ENCODE peak calls at places on chromosomes 1 and 21, in four cellular contexts. One of them, this sample, is unnamed.

GRCh38 chr1:109823543-109824348 is 60.0 kb upstream of the EPS8L3 start:
- DNase-seq in HepG2: peak
- DNase-seq in H1: no peak
- DNase-seq in GM12878: no peak
- DNase-seq in this sample: no peak

GRCh38 chr1:26161408-26162219 is 2.7 kb downstream of the FAM110D start:
- DNase-seq in H1: peak
- DNase-seq in GM12878: no peak
- DNase-seq in HepG2: no peak
- DNase-seq in this sample: peak

GRCh38 chr1:53919675-53920066 is 25.7 kb downstream of the DIO1 start:
- DNase-seq in GM12878: no peak
- DNase-seq in H1: no peak
- DNase-seq in HepG2: no peak
- DNase-seq in this sample: no peak

GRCh38 chr1:225711236-225711937 is 58.5 kb upstream of the ENAH start:
- DNase-seq in HepG2: peak
- DNase-seq in H1: no peak
- DNase-seq in GM12878: no peak
- DNase-seq in this sample: no peak

GRCh38 chr21:36321325-36322082 is 1.5 kb downstream of the MORC3 start:
- DNase-seq in H1: no peak
- DNase-seq in HepG2: no peak
- DNase-seq in GM12878: no peak
- DNase-seq in this sample: peak

GRCh38 chr1:15400627-15401026 is 9.1 kb upstream of the EFHD2 start:
- DNase-seq in HepG2: no peak
- DNase-seq in GM12878: no peak
- DNase-seq in H1: no peak
- DNase-seq in this sample: no peak

GRCh38 chr1:67040405-67040804 is 13.5 kb downstream of the SLC35D1 start:
- DNase-seq in HepG2: no peak
- DNase-seq in H1: no peak
- DNase-seq in GM12878: no peak
- DNase-seq in this sample: no peak

GRCh38 chr1:22969224-22969829 is 3.3 kb downstream of the LACTBL1 start:
- DNase-seq in H1: no peak
- DNase-seq in HepG2: no peak
- DNase-seq in GM12878: no peak
- DNase-seq in this sample: peak

GRCh38 chr21:31731112-31731801 is 661 bp downstream of the SCAF4 start:
- DNase-seq in HepG2: peak
- DNase-seq in H1: peak
- DNase-seq in GM12878: no peak
- DNase-seq in this sample: peak

GRCh38 chr1:248055261-248055660 is 8.6 kb downstream of the OR2L3 start:
- DNase-seq in HepG2: no peak
- DNase-seq in H1: no peak
- DNase-seq in GM12878: no peak
- DNase-seq in this sample: no peak

GRCh38 chr1:165943198-165943597 is 115.8 kb downstream of the UCK2 start:
- DNase-seq in H1: no peak
- DNase-seq in GM12878: no peak
- DNase-seq in HepG2: no peak
- DNase-seq in this sample: no peak

GRCh38 chr1:188895611-188896010 is 1582.1 kb downstream of the BRINP3 start:
- DNase-seq in HepG2: no peak
- DNase-seq in GM12878: no peak
- DNase-seq in H1: no peak
- DNase-seq in this sample: no peak

GRCh38 chr1:214354440-214355148 is 73.6 kb downstream of the SMYD2 start:
- DNase-seq in GM12878: no peak
- DNase-seq in H1: no peak
- DNase-seq in HepG2: no peak
- DNase-seq in this sample: peak

GRCh38 chr1:21324368-21325137 is 34.3 kb upstream of the ECE1 start:
- DNase-seq in H1: no peak
- DNase-seq in HepG2: no peak
- DNase-seq in GM12878: peak
- DNase-seq in this sample: peak

GRCh38 chr1:154941332-154941995 is 4.9 kb upstream of the PMVK start:
- DNase-seq in HepG2: peak
- DNase-seq in H1: no peak
- DNase-seq in GM12878: no peak
- DNase-seq in this sample: peak

GRCh38 chr1:94623560-94624148 is 82.1 kb upstream of the F3 start:
- DNase-seq in H1: peak
- DNase-seq in HepG2: no peak
- DNase-seq in GM12878: no peak
- DNase-seq in this sample: no peak

GRCh38 chr1:159817276-159818041 is 9.2 kb upstream of the SLAMF8 start:
- DNase-seq in GM12878: no peak
- DNase-seq in H1: no peak
- DNase-seq in HepG2: peak
- DNase-seq in this sample: no peak

GRCh38 chr1:69976896-69977295 is 228.5 kb downstream of the LRRC40 start:
- DNase-seq in H1: no peak
- DNase-seq in HepG2: no peak
- DNase-seq in GM12878: no peak
- DNase-seq in this sample: no peak

GRCh38 chr1:34786521-34787325 is 5.7 kb downstream of the GJB3 start:
- DNase-seq in H1: peak
- DNase-seq in GM12878: peak
- DNase-seq in HepG2: peak
- DNase-seq in this sample: peak

GRCh38 chr21:29091032-29091431 is 17.6 kb upstream of the CCT8 start:
- DNase-seq in HepG2: no peak
- DNase-seq in H1: no peak
- DNase-seq in GM12878: no peak
- DNase-seq in this sample: no peak

GRCh38 chr21:29179503-29179902 is 49.1 kb downstream of the MAP3K7CL start:
- DNase-seq in GM12878: no peak
- DNase-seq in H1: no peak
- DNase-seq in HepG2: no peak
- DNase-seq in this sample: no peak

GRCh38 chr1:49111931-49112330 is 335.2 kb upstream of the BEND5 start:
- DNase-seq in GM12878: no peak
- DNase-seq in H1: no peak
- DNase-seq in HepG2: no peak
- DNase-seq in this sample: no peak

GRCh38 chr1:154812911-154813816 is 56.9 kb downstream of the KCNN3 start:
- DNase-seq in H1: no peak
- DNase-seq in HepG2: no peak
- DNase-seq in GM12878: no peak
- DNase-seq in this sample: no peak

GRCh38 chr1:3490046-3490745 is 35.7 kb downstream of the ARHGEF16 start:
- DNase-seq in H1: no peak
- DNase-seq in GM12878: no peak
- DNase-seq in HepG2: no peak
- DNase-seq in this sample: no peak

GRCh38 chr1:160018900-160019299 is 12.9 kb downstream of the PIGM start:
- DNase-seq in HepG2: no peak
- DNase-seq in H1: no peak
- DNase-seq in GM12878: no peak
- DNase-seq in this sample: no peak

GRCh38 chr1:225825606-225826005 is 15.7 kb downstream of the EPHX1 start:
- DNase-seq in H1: no peak
- DNase-seq in GM12878: no peak
- DNase-seq in HepG2: no peak
- DNase-seq in this sample: no peak

GRCh38 chr1:110766336-110766647 is 91.6 kb upstream of the KCNA3 start:
- DNase-seq in GM12878: no peak
- DNase-seq in HepG2: no peak
- DNase-seq in H1: no peak
- DNase-seq in this sample: no peak

GRCh38 chr1:112954945-112955677 is 885 bp downstream of the SLC16A1 start:
- DNase-seq in GM12878: no peak
- DNase-seq in H1: peak
- DNase-seq in HepG2: peak
- DNase-seq in this sample: peak

GRCh38 chr1:11594222-11594621 is 60.0 kb downstream of the FBXO2 start:
- DNase-seq in HepG2: peak
- DNase-seq in H1: no peak
- DNase-seq in GM12878: no peak
- DNase-seq in this sample: peak

GRCh38 chr1:11595287-11595686 is 58.9 kb downstream of the FBXO2 start:
- DNase-seq in GM12878: no peak
- DNase-seq in HepG2: no peak
- DNase-seq in H1: no peak
- DNase-seq in this sample: no peak

GRCh38 chr1:11594625-11595024 is 59.6 kb downstream of the FBXO2 start:
- DNase-seq in GM12878: no peak
- DNase-seq in HepG2: no peak
- DNase-seq in H1: no peak
- DNase-seq in this sample: no peak

GRCh38 chr1:11590395-11590794 is 63.8 kb downstream of the FBXO2 start:
- DNase-seq in HepG2: no peak
- DNase-seq in H1: peak
- DNase-seq in GM12878: no peak
- DNase-seq in this sample: no peak

DNA sequence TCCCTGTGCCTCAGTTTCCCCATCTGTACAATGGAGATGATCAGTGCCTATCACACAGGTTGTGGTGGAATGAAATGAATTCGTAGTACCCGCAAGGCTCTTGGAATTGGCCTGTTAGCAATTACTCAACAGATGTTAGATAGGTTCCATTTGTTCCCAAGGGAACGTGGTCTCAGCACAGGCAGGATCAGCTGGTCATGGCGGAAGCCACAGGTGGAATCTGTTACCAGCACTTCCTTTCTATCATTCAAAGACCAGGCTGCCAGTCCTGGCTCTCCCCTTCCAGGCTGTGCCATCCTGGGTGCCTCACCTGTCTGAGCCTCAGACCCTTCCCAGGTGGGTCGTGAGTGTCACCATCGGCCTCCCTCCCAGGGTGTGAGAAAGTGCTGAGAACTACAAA is 61.5 kb downstream of the FBXO2 start:
- DNase-seq in HepG2: no peak
- DNase-seq in GM12878: no peak
- DNase-seq in H1: no peak
- DNase-seq in this sample: peak
- TF ChIP-seq TCF12 in HepG2: no peak
- TF ChIP-seq TCF12 in GM12878: no peak
- TF ChIP-seq TCF12 in H1: no peak
- TF ChIP-seq TCF12 in this sample: no peak

GRCh38 chr1:84757301-84757700 is 67.0 kb upstream of the SSX2IP start:
- DNase-seq in GM12878: no peak
- DNase-seq in H1: no peak
- DNase-seq in HepG2: peak
- DNase-seq in this sample: peak

GRCh38 chr1:84754376-84754672 is 64.1 kb upstream of the SSX2IP start:
- DNase-seq in H1: no peak
- DNase-seq in GM12878: no peak
- DNase-seq in HepG2: no peak
- DNase-seq in this sample: no peak

GRCh38 chr1:84758968-84759491 is 68.8 kb upstream of the SSX2IP start:
- DNase-seq in HepG2: no peak
- DNase-seq in GM12878: no peak
- DNase-seq in H1: no peak
- DNase-seq in this sample: no peak

GRCh38 chr1:84755216-84755615 is 65.0 kb upstream of the SSX2IP start:
- DNase-seq in HepG2: no peak
- DNase-seq in H1: no peak
- DNase-seq in GM12878: no peak
- DNase-seq in this sample: no peak

GRCh38 chr1:84756455-84757082 is 66.3 kb upstream of the SSX2IP start:
- DNase-seq in GM12878: no peak
- DNase-seq in H1: no peak
- DNase-seq in HepG2: no peak
- DNase-seq in this sample: no peak
- TF ChIP-seq TCF12 in GM12878: no peak
- TF ChIP-seq TCF12 in H1: no peak
- TF ChIP-seq TCF12 in HepG2: no peak
- TF ChIP-seq TCF12 in this sample: no peak

DNA sequence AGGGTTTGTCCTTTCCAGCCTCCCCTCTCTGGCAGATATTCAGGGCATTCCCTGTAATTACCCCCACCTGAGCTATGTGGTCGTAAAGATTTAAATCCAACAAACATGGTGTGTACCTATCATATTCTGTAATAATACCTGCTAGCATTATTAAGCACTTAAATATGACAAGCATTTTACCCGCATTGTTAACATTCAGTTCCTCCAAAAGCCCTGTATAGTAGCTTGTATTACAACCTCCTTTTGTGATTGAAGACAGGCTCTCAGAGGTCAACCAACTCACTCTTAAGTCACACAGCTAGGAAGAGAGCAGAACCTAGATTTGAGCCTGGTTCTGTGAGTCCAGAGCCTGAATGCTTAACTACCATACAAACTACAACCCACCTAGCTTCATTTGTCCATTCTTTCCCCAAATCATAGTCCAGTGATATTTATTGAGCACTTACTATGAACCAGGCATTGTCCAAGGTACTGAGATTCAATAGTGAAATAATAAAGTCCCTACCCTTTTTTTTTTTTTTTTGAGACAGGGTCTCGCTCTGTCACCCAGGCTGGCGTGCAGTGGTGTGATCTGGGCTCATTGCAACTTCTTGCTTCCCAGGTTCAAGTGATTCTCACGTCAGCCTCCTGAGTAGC is 13.8 kb upstream of the KDM4A start:
- DNase-seq in H1: no peak
- DNase-seq in GM12878: no peak
- DNase-seq in HepG2: no peak
- DNase-seq in this sample: no peak
- TF ChIP-seq TCF12 in H1: no peak
- TF ChIP-seq TCF12 in GM12878: no peak
- TF ChIP-seq TCF12 in HepG2: no peak
- TF ChIP-seq TCF12 in this sample: no peak

GRCh38 chr21:41895643-41896493 is 16.7 kb upstream of the PRDM15 start:
- DNase-seq in GM12878: no peak
- DNase-seq in H1: peak
- DNase-seq in HepG2: no peak
- DNase-seq in this sample: no peak

GRCh38 chr21:41899431-41900202 is 20.5 kb upstream of the PRDM15 start:
- DNase-seq in HepG2: no peak
- DNase-seq in GM12878: no peak
- DNase-seq in H1: no peak
- DNase-seq in this sample: no peak

GRCh38 chr21:41898998-41899397 is 19.9 kb upstream of the PRDM15 start:
- DNase-seq in GM12878: no peak
- DNase-seq in H1: no peak
- DNase-seq in HepG2: no peak
- DNase-seq in this sample: no peak

GRCh38 chr21:41897047-41897669 is 18.0 kb upstream of the PRDM15 start:
- DNase-seq in HepG2: no peak
- DNase-seq in H1: no peak
- DNase-seq in GM12878: no peak
- DNase-seq in this sample: no peak

DNA sequence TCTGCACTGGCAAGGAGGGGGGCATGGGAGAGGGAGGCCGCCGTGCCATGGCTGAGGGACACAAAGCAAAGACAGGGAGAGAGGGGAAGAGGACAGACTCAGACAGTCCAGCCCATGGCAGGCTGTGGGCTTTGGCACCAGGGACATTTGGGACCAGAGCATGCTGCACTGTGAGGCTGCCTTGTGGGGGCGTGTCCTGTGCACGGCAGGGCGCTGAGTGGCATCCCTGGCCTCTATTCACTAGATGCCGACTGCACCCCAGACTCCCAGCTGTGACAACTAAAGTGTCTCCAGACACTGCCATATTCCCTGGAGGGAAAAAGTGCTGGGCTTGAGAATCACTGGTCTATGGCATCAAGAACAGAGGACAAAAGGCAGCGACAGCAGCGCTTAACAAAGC is 18.5 kb upstream of the PRDM15 start:
- DNase-seq in H1: peak
- DNase-seq in HepG2: no peak
- DNase-seq in GM12878: no peak
- DNase-seq in this sample: no peak
- TF ChIP-seq TCF12 in H1: no peak
- TF ChIP-seq TCF12 in HepG2: no peak
- TF ChIP-seq TCF12 in GM12878: no peak
- TF ChIP-seq TCF12 in this sample: no peak

This sample was measured in SK-N-SH.